ENCODE peak calls at places on chromosomes 1 and 21, in six cellular contexts. W, Z, Y, I, O and S are unnamed samples. For H3K4me1, the result is how much of the 10 kb centered on the place peaks cover.

GRCh38 chr1:17316704-17317103 is 8.7 kb downstream of the PADI4 start:
- DNase-seq in W (no peak), Z (no peak), Y (no peak), I (peak), O (no peak), S (no peak)

GRCh38 chr1:162944974-162945639 is 84.1 kb upstream of the CCDC190 start:
- DNase-seq in W (no peak), Z (no peak), Y (no peak), I (no peak), O (no peak), S (peak)

GRCh38 chr1:226674892-226675719 is 64.0 kb downstream of the ITPKB start:
- DNase-seq in W (peak), Z (peak), Y (peak), I (no peak), O (no peak), S (no peak)

GRCh38 chr1:172954476-172955150 is 96.1 kb downstream of the TNFSF18 start:
- DNase-seq in W (no peak), Z (no peak), Y (no peak), I (no peak), O (no peak), S (no peak)

GRCh38 chr21:28705616-28706015 is 287.1 kb downstream of the LTN1 start:
- DNase-seq in W (no peak), Z (peak), Y (no peak), I (no peak), O (peak), S (no peak)

GRCh38 chr1:111436726-111437125 is 9.2 kb upstream of the OVGP1 start:
- DNase-seq in W (no peak), Z (peak), Y (no peak), I (no peak), O (peak), S (no peak)

GRCh38 chr21:18340387-18340942 is 63.1 kb downstream of the TMPRSS15 start:
- DNase-seq in W (no peak), Z (peak), Y (no peak), I (no peak), O (no peak), S (no peak)

GRCh38 chr1:159562680-159563079 is 24.9 kb upstream of the APCS start:
- DNase-seq in W (no peak), Z (no peak), Y (no peak), I (no peak), O (no peak), S (no peak)

GRCh38 chr1:194378517-194378916 is 1192.1 kb upstream of the B3GALT2 start:
- DNase-seq in W (no peak), Z (no peak), Y (no peak), I (no peak), O (peak), S (no peak)

GRCh38 chr1:28835237-28835650 is 23.3 kb downstream of the OPRD1 start:
- DNase-seq in W (no peak), Z (no peak), Y (no peak), I (no peak), O (no peak), S (peak)

GRCh38 chr1:150144606-150145005 is 5.1 kb upstream of the PLEKHO1 start:
- DNase-seq in W (no peak), Z (no peak), Y (no peak), I (no peak), O (no peak), S (no peak)

GRCh38 chr1:231937013-231937754 is 310.6 kb downstream of the DISC1 start:
- DNase-seq in W (no peak), Z (no peak), Y (peak), I (peak), O (no peak), S (peak)

DNA sequence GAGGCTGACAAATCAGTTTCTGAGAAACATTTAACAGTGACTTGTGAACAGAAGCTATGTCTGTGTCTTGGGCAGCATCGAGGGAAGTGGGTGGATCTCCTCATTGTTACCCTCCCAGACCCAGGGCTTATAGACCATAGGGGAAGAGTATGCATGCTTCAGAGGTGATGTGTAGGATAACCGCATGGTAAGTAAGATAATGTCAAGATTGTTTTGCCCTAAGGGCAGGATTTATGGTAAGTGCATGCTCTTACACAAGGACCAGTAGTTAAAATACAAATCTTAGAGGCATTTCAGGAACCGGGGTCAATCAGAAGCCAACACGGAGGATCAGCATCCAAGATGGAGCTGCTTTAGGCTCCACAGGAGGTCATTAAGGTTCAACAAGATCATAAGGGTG is 7.7 kb upstream of the PRMT2 start:
- DNase-seq in W (no peak), Z (no peak), Y (no peak), I (no peak), O (no peak), S (no peak)
- H3K4me1 ChIP-seq in W (under half), Z (under half), Y (under half), I (under half), O (under half), S (under half)

GRCh38 chr1:109910123-109910962 is at the start of gene CSF1:
- DNase-seq in W (peak), Z (peak), Y (peak), I (peak), O (peak), S (peak)

GRCh38 chr1:109912214-109912861 is 1.7 kb downstream of the CSF1 start:
- DNase-seq in W (no peak), Z (peak), Y (no peak), I (no peak), O (no peak), S (no peak)

GRCh38 chr1:109912873-109913272 is 2.2 kb downstream of the CSF1 start:
- DNase-seq in W (no peak), Z (no peak), Y (no peak), I (no peak), O (peak), S (no peak)

GRCh38 chr1:109909531-109909930 is 1.1 kb upstream of the CSF1 start:
- DNase-seq in W (no peak), Z (no peak), Y (no peak), I (no peak), O (no peak), S (no peak)

DNA sequence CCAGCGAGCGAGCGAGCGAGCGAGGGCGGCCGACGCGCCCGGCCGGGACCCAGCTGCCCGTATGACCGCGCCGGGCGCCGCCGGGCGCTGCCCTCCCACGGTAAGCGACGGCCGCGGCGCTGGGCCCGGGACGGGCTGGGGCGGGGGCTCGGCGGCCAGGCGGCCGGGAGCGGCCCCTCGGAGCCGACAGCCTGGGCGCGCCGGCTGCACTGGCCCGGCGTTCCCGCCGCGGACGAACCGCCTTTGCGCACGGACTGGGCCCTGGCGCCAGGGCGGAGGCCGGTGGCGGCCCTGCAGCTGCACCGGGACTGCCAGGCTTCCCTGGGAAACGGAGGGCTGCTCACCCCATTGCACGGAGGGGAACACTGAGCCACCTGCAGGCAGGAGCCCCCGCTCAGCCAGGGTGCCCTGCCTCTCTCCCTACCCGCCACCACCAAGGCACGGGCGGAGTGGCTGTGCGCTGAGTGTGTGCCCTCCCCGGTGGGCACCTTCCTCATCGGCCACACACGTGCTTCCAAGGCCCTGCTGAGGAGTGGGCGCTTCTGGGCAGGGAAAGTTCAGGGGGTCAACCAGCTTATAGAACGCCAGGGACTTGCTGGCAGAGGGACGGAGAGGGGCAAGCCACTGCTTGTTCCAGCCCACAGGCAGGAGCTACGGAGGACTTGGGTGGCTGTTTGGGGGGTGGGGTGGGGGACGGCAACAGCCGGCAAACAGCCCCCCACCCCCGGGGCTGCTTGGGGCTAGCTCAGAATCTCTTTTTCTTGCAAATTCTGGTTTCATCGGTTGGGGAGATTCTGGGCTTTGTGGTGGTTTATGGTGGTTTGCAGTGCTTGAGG is 532 bp downstream of the CSF1 start:
- DNase-seq in W (no peak), Z (peak), Y (no peak), I (no peak), O (peak), S (peak)
- H3K4me1 ChIP-seq in W (half or more), Z (under half), Y (half or more), I (under half), O (under half), S (under half)

DNA sequence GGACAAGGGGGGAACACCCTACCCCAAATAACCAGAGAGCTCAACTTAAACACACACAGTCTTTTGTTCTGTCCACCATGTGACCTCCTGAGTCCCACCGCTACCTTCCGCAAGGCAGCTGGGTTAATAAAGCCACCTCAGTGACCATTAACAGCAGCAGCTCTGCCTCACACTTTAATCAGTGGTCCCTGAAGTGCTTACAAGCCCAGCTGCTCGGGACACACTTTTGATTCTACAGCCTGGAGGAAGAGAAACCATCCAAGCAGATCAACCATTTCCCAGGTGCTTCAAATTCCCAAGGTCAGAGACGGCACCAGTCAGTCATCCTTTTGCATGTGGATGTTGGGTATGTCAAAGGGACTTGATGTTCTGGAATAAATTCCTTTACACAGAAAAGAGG is 70.1 kb downstream of the KCNJ15 start:
- DNase-seq in W (no peak), Z (no peak), Y (no peak), I (no peak), O (no peak), S (no peak)
- H3K4me1 ChIP-seq in W (under half), Z (under half), Y (under half), I (under half), O (under half), S (under half)

GRCh38 chr1:203628185-203628996 is 1.8 kb downstream of the ATP2B4 start:
- DNase-seq in W (peak), Z (peak), Y (peak), I (peak), O (peak), S (peak)
- H3K4me1 ChIP-seq in W (half or more), Z (under half), Y (half or more), I (under half), O (under half), S (under half)

DNA sequence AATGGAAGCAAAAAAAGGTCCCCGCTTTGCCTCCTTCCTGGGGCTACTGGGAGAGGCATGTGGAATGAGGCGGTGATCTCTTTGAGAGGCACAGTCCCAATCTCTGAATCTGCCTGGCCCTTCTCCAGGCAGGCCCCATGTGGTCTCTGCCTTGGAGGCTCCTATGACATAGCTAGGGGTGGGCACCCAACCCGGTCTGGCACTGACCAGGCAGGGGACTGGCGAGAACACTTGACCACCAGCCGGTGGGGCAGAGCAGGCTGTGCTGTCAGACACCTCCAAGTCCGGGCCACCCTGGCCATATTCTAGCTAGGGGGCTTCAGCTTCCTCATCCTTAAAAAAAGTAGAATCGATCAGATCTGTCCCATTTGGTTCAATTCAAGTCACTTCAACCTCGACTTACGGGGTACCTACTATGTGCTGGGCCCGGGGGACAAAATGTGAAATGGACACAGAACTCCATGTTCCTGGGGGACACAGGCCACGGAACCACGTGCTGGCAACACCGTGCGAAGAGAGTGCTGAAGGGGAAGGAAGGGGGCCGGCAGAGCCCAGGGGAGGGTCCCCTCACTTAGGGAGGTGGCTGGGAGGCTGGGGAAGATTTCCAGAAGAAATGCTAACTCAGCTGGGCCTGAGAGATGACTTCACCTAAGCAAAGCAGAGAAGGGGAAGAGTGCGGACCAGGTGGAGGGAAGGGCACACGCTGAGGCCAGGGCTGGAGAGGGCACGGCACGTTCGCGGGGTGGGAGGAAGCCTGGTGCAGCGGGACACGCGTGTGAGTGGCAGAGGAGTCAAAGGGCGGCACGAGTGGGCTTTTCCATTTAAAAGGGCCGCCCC is 33.3 kb downstream of the HSPG2 start:
- DNase-seq in W (no peak), Z (no peak), Y (no peak), I (no peak), O (no peak), S (no peak)
- H3K4me1 ChIP-seq in W (under half), Z (under half), Y (half or more), I (half or more), O (under half), S (under half)